ENCODE peak calls at places on chromosomes 11 and 22, in six cellular contexts. Q is WTC11; S is hippocampal formation; P is right atrium auricular region; L is ACHN; H is activated naive CD4-positive, alpha-beta T cell. G is an unnamed sample.

GRCh38 chr22:30266445-30267381 is at the start of gene OSM:
- DNase-seq in P (peak; percentile 71), L (no peak), Q (no peak), H (no peak), S (no peak), G (no peak)

GRCh38 chr11:106236295-106236694 is 158.8 kb downstream of the AASDHPPT start:
- DNase-seq in L (no peak), S (no peak), H (no peak), Q (no peak), P (no peak), G (no peak)

GRCh38 chr11:579830-580601 is 3.7 kb downstream of the PHRF1 start:
- DNase-seq in H (no peak), L (no peak), P (no peak), Q (no peak), S (no peak), G (no peak)

GRCh38 chr11:61687420-61687819 is 7.2 kb downstream of the DAGLA start:
- DNase-seq in P (no peak), L (no peak), Q (no peak), S (no peak), H (no peak), G (peak; percentile 34)

GRCh38 chr11:36316049-36316448 is 20.0 kb downstream of the PRR5L start:
- DNase-seq in H (no peak), Q (no peak), P (no peak), L (no peak), S (no peak), G (no peak)

GRCh38 chr22:41106122-41106968 is 14.0 kb downstream of the EP300 start:
- DNase-seq in L (no peak), P (no peak), H (no peak), Q (no peak), S (no peak), G (no peak)

GRCh38 chr11:114650661-114651060 is 27.7 kb upstream of the NXPE2 start:
- DNase-seq in P (no peak), Q (no peak), S (no peak), H (no peak), L (no peak), G (no peak)

GRCh38 chr11:47403571-47403970 is 4.8 kb upstream of the SLC39A13 start:
- DNase-seq in Q (no peak), L (no peak), S (no peak), P (no peak), H (no peak), G (no peak)

GRCh38 chr11:43735931-43736330 is 55.4 kb downstream of the HSD17B12 start:
- DNase-seq in L (no peak), S (no peak), H (no peak), P (no peak), Q (no peak), G (no peak)

GRCh38 chr22:27238935-27239510 is 562.5 kb downstream of the MN1 start:
- DNase-seq in Q (no peak), L (peak; percentile 93), H (no peak), P (peak; percentile 89), S (no peak), G (peak; percentile 61)

GRCh38 chr11:76625787-76626186 is 44.8 kb downstream of the LRRC32 start:
- DNase-seq in P (peak; percentile 26), L (no peak), Q (no peak), S (no peak), H (no peak), G (no peak)

GRCh38 chr11:70715636-70716035 is 317.3 kb downstream of the CTTN start:
- DNase-seq in L (no peak), H (no peak), P (no peak), S (no peak), Q (no peak), G (no peak)

GRCh38 chr22:41568811-41569210 is 8.0 kb downstream of the CSDC2 start:
- DNase-seq in P (no peak), Q (no peak), S (no peak), L (no peak), H (no peak), G (no peak)

GRCh38 chr22:32511274-32511673 is 36.7 kb downstream of the FBXO7 start:
- DNase-seq in L (no peak), P (no peak), Q (no peak), S (no peak), H (no peak), G (no peak)

GRCh38 chr22:47035443-47035881 is 273.0 kb downstream of the TBC1D22A start:
- DNase-seq in P (no peak), L (no peak), H (no peak), S (no peak), Q (no peak), G (no peak)

GRCh38 chr11:78034623-78035022 is 11.5 kb upstream of the KCTD14 start:
- DNase-seq in L (no peak), H (no peak), S (no peak), P (no peak), Q (no peak), G (no peak)

GRCh38 chr11:92954003-92954402 is 15.4 kb upstream of the MTNR1B start:
- DNase-seq in P (no peak), H (no peak), S (no peak), L (no peak), Q (no peak), G (no peak)

GRCh38 chr11:104339383-104339831 is 175.5 kb upstream of the PDGFD start:
- DNase-seq in P (no peak), Q (no peak), L (no peak), H (no peak), S (no peak), G (no peak)